ENCODE peak calls at places on chromosomes 7 and 10, in five cellular contexts. R is hepatocyte, T is K562, N is MM.1S, H is DND-41. U is an unnamed sample.

GRCh38 chr7:103764887-103765286 is 224.6 kb downstream of the RELN start:
- DNase-seq in N (no peak), T (no peak), H (no peak), R (no peak), U (no peak)

GRCh38 chr7:24931787-24932186 is 48.2 kb downstream of the OSBPL3 start:
- DNase-seq in T (no peak), R (no peak), H (no peak), N (no peak), U (no peak)

GRCh38 chr7:124775422-124775821 is 9.8 kb upstream of the GPR37 start:
- DNase-seq in T (no peak), R (no peak), N (no peak), H (no peak), U (no peak)

GRCh38 chr10:64014281-64014680 is 493.1 kb downstream of the REEP3 start:
- DNase-seq in T (no peak), R (no peak), N (peak), H (no peak), U (no peak)

GRCh38 chr7:50359995-50360925 is 55.7 kb downstream of the IKZF1 start:
- DNase-seq in T (peak), H (peak), N (no peak), R (peak), U (no peak)

GRCh38 chr7:43637114-43637806 is 54.4 kb downstream of the STK17A start:
- DNase-seq in T (no peak), N (no peak), R (no peak), H (no peak), U (no peak)

GRCh38 chr10:129690248-129691070 is 223.4 kb downstream of the MGMT start:
- DNase-seq in T (no peak), H (no peak), N (no peak), R (no peak), U (no peak)

GRCh38 chr7:143129477-143129876 is 2.4 kb upstream of the PIP start:
- DNase-seq in H (no peak), T (no peak), N (no peak), R (no peak), U (no peak)

GRCh38 chr10:128854965-128855364 is 612.1 kb upstream of the MGMT start:
- DNase-seq in R (peak), T (no peak), H (no peak), N (no peak), U (no peak)

GRCh38 chr7:104983620-104984539 is 30.1 kb upstream of the KMT2E start:
- DNase-seq in H (peak), R (peak), T (peak), N (peak), U (no peak)

GRCh38 chr10:77715081-77715480 is 77.5 kb upstream of the KCNMA1 start:
- DNase-seq in T (peak), N (peak), R (no peak), H (no peak), U (no peak)

DNA sequence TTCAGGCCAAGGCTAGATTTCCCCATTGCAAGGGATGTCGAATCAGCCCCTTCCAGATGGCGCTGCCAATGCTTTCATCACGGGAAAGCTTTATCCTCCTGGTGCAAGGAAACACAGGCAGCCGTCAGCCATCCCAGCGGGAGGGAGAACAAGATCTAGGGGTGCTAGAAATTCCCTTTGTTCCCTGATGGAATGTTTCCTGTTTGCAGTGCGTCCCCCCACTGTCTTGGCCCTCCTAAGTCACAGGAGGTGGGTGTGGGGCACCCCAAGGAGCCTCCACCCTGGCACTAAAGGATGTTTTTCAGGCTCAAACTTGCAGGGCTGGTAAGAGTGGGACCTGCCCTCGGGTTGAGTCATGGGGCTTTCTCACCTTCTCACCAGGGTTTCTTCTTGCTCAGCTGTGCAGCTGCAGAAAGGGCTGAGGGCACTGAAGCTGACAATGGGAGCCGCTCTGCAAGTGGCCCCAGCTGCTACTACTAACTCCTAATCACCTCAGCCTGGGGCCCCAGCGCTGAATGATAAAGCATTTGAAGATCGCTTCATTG is 103.6 kb downstream of the PRPF18 start:
- DNase-seq in R (no peak), N (no peak), T (no peak), H (no peak), U (no peak)
- H3K27ac ChIP-seq in R (no peak), N (no peak), T (no peak), H (no peak), U (no peak)

GRCh38 chr10:115093776-115094361 is 704 bp downstream of the ATRNL1 start:
- DNase-seq in N (peak), R (peak), T (no peak), H (no peak), U (no peak)
- TF ChIP-seq EZH2 in N (no peak), R (no peak), T (no peak), H (no peak), U (no peak)

GRCh38 chr10:119316002-119316358 is 108.6 kb downstream of the GRK5 start:
- DNase-seq in H (no peak), R (no peak), N (no peak), T (no peak), U (no peak)

GRCh38 chr10:119314486-119314885 is 107.1 kb downstream of the GRK5 start:
- DNase-seq in R (no peak), N (no peak), H (no peak), T (no peak), U (no peak)

GRCh38 chr10:119316729-119317097 is 109.3 kb downstream of the GRK5 start:
- DNase-seq in T (peak), H (no peak), N (no peak), R (peak), U (no peak)

GRCh38 chr10:119314061-119314460 is 106.7 kb downstream of the GRK5 start:
- DNase-seq in H (no peak), T (no peak), N (no peak), R (no peak), U (no peak)

GRCh38 chr10:119315128-119316001 is 108.0 kb downstream of the GRK5 start:
- DNase-seq in T (peak), R (peak), N (no peak), H (peak), U (no peak)
- H3K27ac ChIP-seq in T (peak), R (peak), N (no peak), H (no peak), U (no peak)

GRCh38 chr10:101063162-101063525 is 1.4 kb downstream of the KAZALD1 start:
- DNase-seq in H (no peak), R (no peak), N (peak), T (no peak), U (no peak)
- TF ChIP-seq EZH2 in H (no peak), R (no peak), N (no peak), T (no peak), U (no peak)

GRCh38 chr7:151490706-151491105 is 29.0 kb downstream of the RHEB start:
- DNase-seq in T (no peak), N (no peak), H (no peak), R (no peak), U (no peak)
- H3K27ac ChIP-seq in T (no peak), N (no peak), H (no peak), R (no peak), U (no peak)

DNA sequence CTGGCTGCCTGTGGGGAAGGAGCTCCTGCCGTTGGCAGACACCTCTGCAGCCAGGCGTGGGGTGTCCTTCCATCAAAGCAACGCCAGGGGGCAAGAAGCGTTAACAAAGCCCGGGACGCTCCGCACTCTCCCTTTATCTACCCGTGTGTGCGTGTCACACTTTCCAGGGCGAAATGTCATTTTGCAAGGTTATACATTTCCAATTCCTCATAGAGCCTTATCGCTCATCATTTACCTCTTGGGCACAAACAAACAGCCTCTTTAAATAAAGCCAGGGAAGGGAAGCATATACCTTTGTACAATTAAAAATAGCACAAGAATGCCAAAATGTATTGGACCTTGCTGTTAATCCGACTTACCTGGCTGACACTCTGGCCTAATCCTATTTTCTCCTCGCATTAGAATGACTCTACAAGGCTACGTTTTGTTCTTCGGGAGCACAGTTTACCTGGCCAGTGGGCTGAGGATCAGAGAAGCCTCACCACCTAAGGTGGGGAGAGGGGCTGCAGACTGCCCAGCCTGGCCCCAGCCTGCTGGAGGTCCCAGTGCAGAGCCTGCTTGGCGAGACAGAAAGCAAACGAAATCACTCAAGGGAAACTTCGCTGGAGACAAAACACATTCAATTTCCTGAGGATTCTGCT is 77.6 kb upstream of the EN2 start:
- DNase-seq in H (peak), T (peak), R (peak), N (peak), U (no peak)
- TF ChIP-seq EZH2 in H (no peak), T (peak), R (no peak), N (no peak), U (no peak)

GRCh38 chr7:35757574-35757973 is 43.3 kb upstream of the SEPTIN7 start:
- DNase-seq in R (no peak), N (no peak), H (no peak), T (no peak), U (no peak)

GRCh38 chr7:35753761-35754603 is 46.9 kb upstream of the SEPTIN7 start:
- DNase-seq in H (no peak), N (no peak), T (no peak), R (peak), U (no peak)

GRCh38 chr7:35752727-35753126 is 48.1 kb upstream of the SEPTIN7 start:
- DNase-seq in R (no peak), N (no peak), T (no peak), H (no peak), U (no peak)

GRCh38 chr7:35755711-35756110 is 45.1 kb upstream of the SEPTIN7 start:
- DNase-seq in T (no peak), H (no peak), R (no peak), N (no peak), U (no peak)

DNA sequence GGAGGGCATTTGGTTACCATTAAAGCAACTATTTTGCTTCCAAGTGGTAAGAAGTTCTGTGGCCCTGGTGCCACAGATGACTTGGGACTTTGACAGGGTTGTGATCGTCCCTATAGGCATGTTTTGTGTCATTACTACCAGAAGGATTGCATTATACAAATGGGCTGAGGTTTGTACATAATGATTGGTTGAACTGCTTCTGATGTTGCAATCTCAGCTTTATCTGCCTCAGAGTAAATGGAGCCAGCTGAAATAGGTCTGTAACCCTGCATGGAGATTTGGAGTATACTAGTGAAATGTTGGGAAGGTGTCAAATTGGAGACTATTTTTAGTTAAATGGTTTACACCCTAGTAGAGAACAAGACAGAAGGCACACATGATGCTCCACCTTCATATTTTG is 46.1 kb upstream of the SEPTIN7 start:
- DNase-seq in T (no peak), H (no peak), R (no peak), N (no peak), U (no peak)
- H3K27ac ChIP-seq in T (no peak), H (no peak), R (peak), N (no peak), U (peak)

DNA sequence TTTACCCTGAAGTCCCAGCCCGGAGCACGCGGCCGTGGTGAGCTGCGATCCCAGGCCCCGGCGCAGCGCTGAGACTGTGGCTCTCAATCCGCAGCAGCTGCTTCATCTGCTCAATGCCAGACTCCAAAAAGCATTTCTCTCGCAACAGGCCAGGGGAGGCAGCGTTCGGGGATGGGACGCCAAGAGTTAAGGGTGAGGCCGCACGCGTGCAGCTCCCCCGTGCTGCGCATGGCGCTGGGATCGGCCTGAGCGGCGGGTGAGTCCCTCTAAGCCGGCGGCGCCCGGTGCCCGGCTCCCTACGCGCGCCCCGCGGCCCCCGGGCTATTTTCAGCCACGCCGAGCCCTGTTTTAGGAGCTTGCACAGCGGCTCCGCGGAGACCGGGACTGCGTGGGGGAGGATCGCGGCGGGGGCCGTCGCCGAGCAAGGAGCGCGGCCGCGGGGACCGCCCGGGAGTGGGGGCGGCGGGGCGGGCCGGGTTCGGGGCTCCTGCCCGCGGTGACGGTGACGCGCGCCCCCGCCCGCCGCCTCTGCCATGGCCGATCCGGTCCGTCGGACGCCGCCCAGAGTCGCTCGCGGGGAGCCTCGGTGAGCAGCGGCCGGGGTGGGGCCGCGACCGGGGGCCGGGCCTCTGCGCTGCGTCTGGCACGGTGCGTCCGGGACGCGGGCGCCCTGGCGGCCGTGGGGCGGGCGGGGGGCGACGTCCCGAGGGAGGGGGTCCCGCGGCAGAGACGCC is 29.4 kb upstream of the JAKMIP3 start:
- DNase-seq in H (no peak), N (no peak), T (no peak), R (peak), U (no peak)
- TF ChIP-seq EZH2 in H (no peak), N (no peak), T (no peak), R (no peak), U (no peak)

U was measured in SK-N-MC.